ENCODE peak calls at places on chromosomes 12 and 14, in seven cellular contexts. E, Y, H, S, U, T and O are unnamed samples.

GRCh38 chr14:91237219-91237618 is 7.3 kb downstream of the GPR68 start:
- DNase-seq in S (no peak), T (no peak), U (no peak), Y (no peak), E (peak; percentile 53), H (peak; percentile 81), O (peak; percentile 83)

GRCh38 chr12:131555197-131555820 is 155.6 kb upstream of the SFSWAP start:
- DNase-seq in Y (no peak), U (no peak), S (no peak), E (no peak), T (no peak), H (no peak), O (no peak)

GRCh38 chr12:124543591-124544310 is 23.7 kb downstream of the NCOR2 start:
- DNase-seq in H (no peak), E (no peak), Y (peak; percentile 45), U (no peak), S (peak; percentile 44), T (peak; percentile 63), O (peak; percentile 76)

GRCh38 chr12:21695896-21696295 is 38.3 kb upstream of the LDHB start:
- DNase-seq in S (no peak), Y (no peak), T (no peak), E (no peak), U (no peak), H (no peak), O (no peak)

GRCh38 chr14:97697772-97698171 is 900.6 kb downstream of the VRK1 start:
- DNase-seq in S (no peak), U (no peak), E (no peak), Y (no peak), T (no peak), H (no peak), O (no peak)

GRCh38 chr12:47277972-47278448 is 198.3 kb upstream of the AMIGO2 start:
- DNase-seq in Y (no peak), H (peak; percentile 96), U (peak; percentile 82), E (peak; percentile 94), T (no peak), S (no peak), O (peak; percentile 88)

GRCh38 chr14:86532219-86532618 is 1002.3 kb downstream of the FLRT2 start:
- DNase-seq in E (peak; percentile 64), T (no peak), U (no peak), S (no peak), Y (no peak), H (peak; percentile 25), O (no peak)

GRCh38 chr12:62834971-62835547 is 99.9 kb downstream of the PPM1H start:
- DNase-seq in Y (no peak), U (no peak), H (peak; percentile 31), E (peak; percentile 25), T (no peak), S (no peak), O (peak; percentile 56)

GRCh38 chr14:96083667-96084320 is 44.6 kb downstream of the C14orf132 start:
- DNase-seq in E (no peak), S (peak; percentile 59), T (no peak), U (no peak), Y (no peak), H (no peak), O (no peak)